ENCODE peak calls at places on chromosomes 12 and 14, in nine cellular contexts. S is body of pancreas; I is CD8-positive, alpha-beta T cell; X is transverse colon; N is heart right ventricle; U is esophagus squamous epithelium; V is HCT116; O is right lobe of liver; Z is upper lobe of right lung. F is an unnamed sample.
A peak's percentile ranks its signal among the peaks of the same experiment; 100 is the strongest.

GRCh38 chr12:1811281-1811947 is 9.0 kb upstream of the LRTM2 start:
- DNase-seq in U (no peak), N (no peak), V (no peak), X (no peak), O (no peak), Z (no peak), S (no peak), I (peak; percentile 12), F (no peak)

GRCh38 chr12:132634411-132634990 is 15.9 kb downstream of the P2RX2 start:
- DNase-seq in V (no peak), U (no peak), S (no peak), I (no peak), O (peak; percentile 29), N (no peak), Z (no peak), X (no peak), F (no peak)

GRCh38 chr12:89950421-89950820 is 241.8 kb upstream of the ATP2B1 start:
- DNase-seq in X (no peak), U (no peak), Z (no peak), V (no peak), I (no peak), O (no peak), N (no peak), S (no peak), F (no peak)

GRCh38 chr12:48198619-48198973 is 4.5 kb downstream of the OR10AD1 start:
- DNase-seq in I (peak; percentile 25), S (peak; percentile 39), X (peak; percentile 31), O (peak; percentile 64), Z (peak; percentile 80), V (no peak), U (no peak), N (peak; percentile 63), F (peak; percentile 81)

GRCh38 chr12:24227550-24227949 is 278.1 kb upstream of the SOX5 start:
- DNase-seq in Z (no peak), I (no peak), N (no peak), O (no peak), U (no peak), S (no peak), X (no peak), V (no peak), F (no peak)

GRCh38 chr12:11623382-11623781 is 26.1 kb upstream of the ETV6 start:
- DNase-seq in U (no peak), S (no peak), Z (no peak), X (no peak), O (no peak), I (no peak), N (no peak), V (no peak), F (no peak)

GRCh38 chr14:101444116-101444515 is 117.2 kb upstream of the DIO3 start:
- DNase-seq in N (no peak), U (no peak), X (no peak), O (no peak), V (no peak), Z (no peak), I (no peak), S (no peak), F (no peak)

GRCh38 chr12:124567035-124567672 is at the start of gene NCOR2:
- DNase-seq in U (no peak), N (peak; percentile 53), Z (peak; percentile 78), I (peak; percentile 25), O (no peak), S (no peak), V (no peak), X (no peak), F (no peak)

GRCh38 chr12:118986043-118986442 is 4.7 kb downstream of the SRRM4 start:
- DNase-seq in V (no peak), I (no peak), Z (no peak), O (no peak), N (no peak), U (no peak), X (no peak), S (no peak), F (no peak)

GRCh38 chr12:128791395-128792322 is 32.1 kb downstream of the SLC15A4 start:
- DNase-seq in I (no peak), Z (peak; percentile 40), S (no peak), V (no peak), X (peak; percentile 23), N (no peak), U (no peak), O (no peak), F (no peak)

GRCh38 chr12:132244724-132245295 is 84.6 kb downstream of the GALNT9 start:
- DNase-seq in I (no peak), S (no peak), V (no peak), X (no peak), Z (peak; percentile 53), O (no peak), U (no peak), N (no peak), F (no peak)

GRCh38 chr12:88207921-88208640 is 66.0 kb downstream of the TMTC3 start:
- DNase-seq in S (peak; percentile 11), U (no peak), N (no peak), O (no peak), Z (no peak), V (no peak), X (no peak), I (no peak), F (peak; percentile 16)

GRCh38 chr12:65836419-65837197 is 12.3 kb downstream of the HMGA2 start:
- DNase-seq in Z (no peak), S (no peak), I (no peak), U (no peak), N (no peak), O (no peak), X (no peak), V (peak; percentile 68), F (no peak)

GRCh38 chr12:65839027-65839426 is 14.7 kb downstream of the HMGA2 start:
- DNase-seq in V (no peak), U (no peak), X (no peak), N (no peak), Z (no peak), I (no peak), S (no peak), O (no peak), F (no peak)

GRCh38 chr12:65845751-65846537 is 21.7 kb downstream of the HMGA2 start:
- DNase-seq in U (no peak), O (no peak), S (no peak), I (no peak), Z (no peak), N (no peak), V (no peak), X (no peak), F (no peak)

GRCh38 chr12:65838330-65838976 is 14.2 kb downstream of the HMGA2 start:
- DNase-seq in I (no peak), O (no peak), V (no peak), N (no peak), U (no peak), Z (no peak), S (no peak), X (no peak), F (no peak)

DNA sequence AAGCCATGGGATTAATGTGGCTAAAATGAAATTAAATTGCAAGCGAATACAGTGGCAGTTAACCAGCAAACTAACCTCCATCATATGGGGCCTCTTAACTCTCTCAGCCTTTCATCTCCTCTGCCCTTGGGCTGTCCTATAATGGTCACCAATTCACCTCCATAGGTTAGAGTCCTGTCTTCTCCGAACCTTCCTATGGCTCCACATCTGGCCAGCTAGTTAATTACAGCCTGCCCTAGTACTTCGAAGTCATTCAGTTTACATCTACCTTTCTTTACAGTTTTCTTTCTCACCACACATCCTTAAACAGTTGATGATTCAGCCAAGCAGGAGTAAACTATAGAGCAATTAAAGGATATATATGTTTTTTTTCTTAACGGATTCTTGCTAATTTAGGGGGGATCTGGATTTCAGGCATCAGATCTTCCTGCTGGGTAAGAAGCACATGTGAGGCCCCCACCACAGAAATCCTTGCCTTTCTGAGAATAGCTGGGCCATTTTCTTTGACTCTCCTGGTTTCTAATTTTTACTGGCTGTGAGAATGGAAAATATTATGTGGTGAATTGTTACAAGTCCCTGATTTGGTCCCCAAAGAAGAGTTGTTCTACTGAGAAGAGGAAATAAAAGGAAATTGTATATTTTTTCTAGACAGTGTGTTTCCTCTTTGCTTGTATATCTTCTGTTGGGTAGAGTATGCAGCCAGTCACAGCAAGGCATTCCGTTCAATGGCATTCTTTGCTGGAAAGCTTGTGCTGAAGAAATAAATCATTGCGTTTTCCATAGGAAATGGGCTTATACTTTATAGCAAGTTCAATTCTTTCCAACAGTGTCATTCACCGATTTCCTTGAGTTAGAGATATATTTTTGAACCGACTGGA is 16.7 kb downstream of the HMGA2 start:
- DNase-seq in X (no peak), U (no peak), V (no peak), S (no peak), O (no peak), N (no peak), I (no peak), Z (no peak), F (no peak)
- TF ChIP-seq CTCF in X (no peak), U (no peak), V (peak; percentile 21), S (no peak), O (no peak), N (no peak), I (no peak), Z (no peak), F (no peak)

GRCh38 chr12:106671840-106672239 is 89.0 kb downstream of the RFX4 start:
- DNase-seq in X (no peak), V (no peak), S (no peak), O (no peak), U (no peak), I (no peak), N (no peak), Z (no peak), F (no peak)
- H3K4me1 ChIP-seq in X (no peaks in the 10 kb centered on the region), V (no peaks in the 10 kb centered on the region), S (no peaks in the 10 kb centered on the region), O (no peaks in the 10 kb centered on the region), U (no peaks in the 10 kb centered on the region), I (no peaks in the 10 kb centered on the region), N (peaks cover 4% of the 10 kb centered on the region), Z (no peaks in the 10 kb centered on the region), F (no peaks in the 10 kb centered on the region)

GRCh38 chr12:6215120-6215807 is 15.1 kb downstream of the CD9 start:
- DNase-seq in N (no peak), Z (no peak), I (no peak), U (no peak), X (no peak), S (no peak), O (no peak), V (no peak), F (no peak)

GRCh38 chr12:6213969-6214368 is 13.8 kb downstream of the CD9 start:
- DNase-seq in X (no peak), I (no peak), V (no peak), N (no peak), S (no peak), O (no peak), Z (no peak), U (no peak), F (no peak)

GRCh38 chr12:6214633-6215032 is 14.4 kb downstream of the CD9 start:
- DNase-seq in N (no peak), O (no peak), X (no peak), V (no peak), I (no peak), S (no peak), U (no peak), Z (no peak), F (no peak)

GRCh38 chr12:6216581-6216980 is 16.4 kb downstream of the CD9 start:
- DNase-seq in X (no peak), U (no peak), V (no peak), Z (no peak), I (no peak), S (no peak), O (no peak), N (no peak), F (no peak)

GRCh38 chr12:6215932-6216494 is 15.8 kb downstream of the CD9 start:
- DNase-seq in O (no peak), V (peak; percentile 93), Z (peak; percentile 93), I (no peak), X (peak; percentile 88), S (peak; percentile 81), U (no peak), N (no peak), F (peak; percentile 49)
- H3K4me3 ChIP-seq in O (no peak overlapping the region), V (peak overlapping the region; percentile 19), Z (no peak overlapping the region), I (no peak overlapping the region), X (no peak overlapping the region), S (no peak overlapping the region), U (no peak overlapping the region), N (no peak overlapping the region), F (no peak overlapping the region)

GRCh38 chr14:77991128-77991772 is 178.9 kb upstream of the NRXN3 start:
- DNase-seq in X (no peak), N (no peak), S (peak; percentile 25), Z (no peak), V (no peak), I (no peak), O (no peak), U (no peak), F (no peak)
- TF ChIP-seq CTCF in X (no peak), N (no peak), S (no peak), Z (no peak), V (peak; percentile 24), I (no peak), O (no peak), U (no peak), F (no peak)

F was measured in gastrocnemius medialis.